ENCODE peak calls at places on chromosomes 4 and X, in four cellular contexts. K is IMR-90, L is endothelial cell, V is brain microvascular endothelial cell. E is an unnamed sample.

GRCh38 chr4:16573181-16573580 is 325.3 kb downstream of the LDB2 start:
- DNase-seq in K (peak), L (no peak), V (no peak), E (no peak)

GRCh38 chr4:173269280-173269679 is 64.9 kb downstream of the HMGB2 start:
- DNase-seq in K (no peak), L (no peak), V (no peak), E (no peak)

GRCh38 chrX:276588-277171 is 4.5 kb upstream of the PLCXD1 start:
- DNase-seq in K (peak), L (peak), V (peak), E (no peak)

GRCh38 chr4:121726642-121727268 is 30.0 kb upstream of the ANXA5 start:
- DNase-seq in K (peak), L (peak), V (peak), E (no peak)

GRCh38 chr4:81722229-81722900 is 250.7 kb upstream of the RASGEF1B start:
- DNase-seq in K (no peak), L (no peak), V (no peak), E (no peak)

GRCh38 chr4:74189331-74190043 is 31.6 kb downstream of the MTHFD2L start:
- DNase-seq in K (peak), L (no peak), V (no peak), E (no peak)

GRCh38 chr4:58602701-58603359 is 1492.6 kb upstream of the IGFBP7 start:
- DNase-seq in K (no peak), L (no peak), V (no peak), E (no peak)

GRCh38 chrX:16743604-16744325 is 24.4 kb downstream of the SYAP1 start:
- DNase-seq in K (peak), L (no peak), V (peak), E (no peak)

GRCh38 chr4:138891610-138892009 is 124.0 kb upstream of the NOCT start:
- DNase-seq in K (no peak), L (no peak), V (peak), E (no peak)

GRCh38 chr4:176298664-176299063 is 21.1 kb upstream of the SPCS3 start:
- DNase-seq in K (no peak), L (no peak), V (no peak), E (no peak)

GRCh38 chr4:18440527-18441215 is 419.1 kb upstream of the LCORL start:
- DNase-seq in K (no peak), L (no peak), V (no peak), E (no peak)

GRCh38 chr4:30765022-30765421 is 44.9 kb downstream of the PCDH7 start:
- DNase-seq in K (no peak), L (no peak), V (no peak), E (no peak)

GRCh38 chr4:1727117-1728031 is 6.1 kb downstream of the TACC3 start:
- DNase-seq in K (peak), L (no peak), V (peak), E (no peak)

GRCh38 chr4:20544645-20545044 is 155.6 kb upstream of the PACRGL start:
- DNase-seq in K (peak), L (no peak), V (no peak), E (no peak)

GRCh38 chrX:19824603-19825002 is 62.8 kb downstream of the SH3KBP1 start:
- DNase-seq in K (peak), L (no peak), V (peak), E (no peak)

GRCh38 chrX:37420756-37421155 is 71.6 kb downstream of the PRRG1 start:
- DNase-seq in K (no peak), L (no peak), V (no peak), E (no peak)

GRCh38 chr4:5146248-5146647 is 95.0 kb downstream of the STK32B start:
- DNase-seq in K (no peak), L (no peak), V (no peak), E (no peak)

GRCh38 chr4:151331276-151332042 is 6.1 kb upstream of the SH3D19 start:
- DNase-seq in K (peak), L (no peak), V (no peak), E (no peak)

GRCh38 chr4:88690355-88690754 is 7.3 kb downstream of the NAP1L5 start:
- DNase-seq in K (peak), L (no peak), V (peak), E (no peak)

GRCh38 chrX:103012945-103013344 is 51.0 kb downstream of the BEX1 start:
- DNase-seq in K (no peak), L (no peak), V (no peak), E (no peak)

GRCh38 chrX:103017542-103017941 is 46.4 kb downstream of the BEX1 start:
- DNase-seq in K (no peak), L (no peak), V (no peak), E (no peak)
- TF ChIP-seq CTCF in K (no peak), L (no peak), V (peak), E (no peak)

GRCh38 chr4:132332932-132333722 is 816.0 kb upstream of the PCDH10 start:
- DNase-seq in K (no peak), L (no peak), V (no peak), E (no peak)
- TF ChIP-seq CTCF in K (no peak), L (peak), V (peak), E (peak)

DNA sequence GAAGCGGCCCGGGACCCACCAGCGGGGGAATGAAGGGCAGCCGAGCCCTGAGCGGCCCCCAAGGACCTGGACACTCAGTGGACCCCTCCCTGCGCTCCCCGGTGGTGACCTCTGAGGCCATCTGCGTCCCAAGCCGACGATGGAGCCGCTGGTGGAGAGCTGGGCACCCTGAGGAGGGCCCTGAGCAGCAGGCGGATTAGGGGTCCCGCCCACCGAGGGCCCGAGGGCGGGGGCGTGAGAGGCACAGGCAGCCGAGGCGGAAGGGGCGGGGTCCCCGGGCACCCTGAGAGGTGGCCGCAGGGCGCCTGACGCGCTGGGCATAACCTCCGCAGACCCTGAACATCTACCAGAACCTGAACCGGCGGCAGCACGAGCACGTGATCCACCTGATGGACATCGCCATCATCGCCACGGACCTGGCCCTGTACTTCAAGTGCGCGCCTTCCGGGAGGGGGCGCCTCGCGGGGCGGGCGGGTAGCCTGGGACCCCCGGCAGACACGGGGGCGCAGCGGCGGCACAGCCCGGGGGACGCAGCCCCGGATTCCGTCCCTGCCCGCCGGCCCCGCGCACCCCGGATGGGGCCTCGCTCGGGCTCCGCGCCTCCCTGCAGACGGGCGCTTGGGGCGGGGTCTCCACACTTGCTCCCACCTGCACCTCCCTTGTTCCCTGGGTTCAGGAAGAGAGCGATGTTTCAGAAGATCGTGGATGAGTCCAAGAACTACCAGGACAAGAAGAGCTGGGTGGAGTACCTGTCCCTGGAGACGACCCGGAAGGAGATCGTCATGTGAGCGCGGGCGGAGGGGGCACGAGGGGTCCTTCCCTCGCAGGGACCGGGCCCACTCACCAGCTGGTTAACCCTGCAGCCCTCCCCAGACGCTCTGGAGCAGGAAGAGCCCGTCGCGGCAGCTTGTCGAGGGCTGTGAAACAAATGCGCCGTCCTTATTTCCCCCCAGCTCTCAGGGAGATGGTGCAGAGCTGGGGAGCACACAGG is 10.3 kb downstream of the ATP5ME start:
- DNase-seq in K (no peak), L (peak), V (no peak), E (no peak)
- TF ChIP-seq CTCF in K (no peak), L (no peak), V (no peak), E (no peak)

GRCh38 chrX:136711147-136711546 is 63.2 kb downstream of the CD40LG start:
- DNase-seq in K (peak), L (peak), V (peak), E (no peak)
- TF ChIP-seq CTCF in K (peak), L (no peak), V (peak), E (peak)

GRCh38 chrX:49179358-49179757 is 6.8 kb downstream of the PRICKLE3 start:
- DNase-seq in K (no peak), L (no peak), V (no peak), E (no peak)

GRCh38 chrX:49176421-49177326 is 5.0 kb downstream of the PLP2 start:
- DNase-seq in K (no peak), L (no peak), V (no peak), E (no peak)

GRCh38 chrX:49177338-49177833 is 5.7 kb downstream of the PLP2 start:
- DNase-seq in K (no peak), L (no peak), V (no peak), E (no peak)

GRCh38 chrX:49178537-49178936 is 6.8 kb downstream of the PLP2 start:
- DNase-seq in K (no peak), L (no peak), V (no peak), E (no peak)

GRCh38 chrX:49177873-49178480 is 6.3 kb downstream of the PLP2 start:
- DNase-seq in K (no peak), L (no peak), V (no peak), E (no peak)
- TF ChIP-seq CTCF in K (no peak), L (no peak), V (no peak), E (no peak)

GRCh38 chr4:99723555-99724450 is 66.2 kb upstream of the C4orf54 start:
- DNase-seq in K (peak), L (no peak), V (peak), E (no peak)
- TF ChIP-seq CTCF in K (no peak), L (no peak), V (no peak), E (no peak)

GRCh38 chrX:139126493-139126892 is 404.0 kb upstream of the F9 start:
- DNase-seq in K (no peak), L (peak), V (no peak), E (no peak)
- TF ChIP-seq CTCF in K (no peak), L (peak), V (peak), E (peak)

DNA sequence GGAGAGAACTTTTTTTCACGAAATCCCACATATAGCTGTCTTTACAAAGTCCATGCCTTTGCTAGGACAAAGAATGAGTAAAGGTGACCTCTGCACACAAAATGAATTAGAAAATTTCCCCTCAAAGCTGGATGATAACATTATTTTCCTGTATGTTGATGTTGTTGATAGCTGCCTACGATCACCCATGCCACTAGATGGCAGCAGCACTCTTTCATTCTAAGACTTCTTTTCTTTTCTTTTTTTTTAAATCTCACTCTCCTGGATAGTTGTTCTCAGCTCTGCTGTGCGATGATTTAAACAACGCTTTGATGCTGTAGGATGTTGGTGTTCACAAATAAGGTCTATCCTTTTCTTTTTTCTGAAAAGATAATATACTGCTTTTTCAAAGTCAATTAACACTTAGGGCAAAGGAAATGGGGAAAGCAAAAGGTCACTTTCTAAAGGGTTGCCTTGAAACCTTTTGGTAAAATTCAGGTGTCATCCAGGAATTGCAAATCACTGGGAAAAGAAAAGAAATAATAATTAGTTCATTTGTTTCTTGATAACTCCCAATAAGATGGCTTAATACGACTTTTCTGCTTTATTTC is 266.8 kb downstream of the C4orf33 start:
- DNase-seq in K (peak), L (peak), V (peak), E (peak)
- TF ChIP-seq CTCF in K (peak), L (peak), V (peak), E (peak)

E was measured in neural crest cell.